ENCODE peak calls at places on chromosomes 12 and 14, in six cellular contexts. D is NCI-H2081, R is KG1, M is T-helper 2 cell, J is LoVo, S is GDM1. F is an unnamed sample.

GRCh38 chr12:19643635-19644034 is 204.3 kb downstream of the AEBP2 start:
- DNase-seq in D (peak; percentile 23), R (no peak), M (no peak), J (no peak), S (no peak), F (peak; percentile 10)

GRCh38 chr14:77123381-77124344 is 17.9 kb downstream of the ZDHHC22 start:
- DNase-seq in D (peak; percentile 65), R (no peak), M (no peak), J (peak; percentile 94), S (no peak), F (no peak)

GRCh38 chr12:74259199-74259598 is 278.4 kb upstream of the ATXN7L3B start:
- DNase-seq in D (no peak), R (no peak), M (no peak), J (no peak), S (no peak), F (no peak)

GRCh38 chr14:90518941-90519256 is 122.1 kb downstream of the CALM1 start:
- DNase-seq in D (no peak), R (no peak), M (no peak), J (peak; percentile 22), S (no peak), F (no peak)

GRCh38 chr14:85250369-85250768 is 279.6 kb upstream of the FLRT2 start:
- DNase-seq in D (peak; percentile 72), R (no peak), M (no peak), J (no peak), S (no peak), F (no peak)

GRCh38 chr14:99270491-99271287 is 1.3 kb downstream of the BCL11B start:
- DNase-seq in D (no peak), R (no peak), M (no peak), J (peak; percentile 12), S (no peak), F (no peak)

GRCh38 chr12:28145211-28145610 is 45.0 kb upstream of the CCDC91 start:
- DNase-seq in D (no peak), R (no peak), M (no peak), J (no peak), S (no peak), F (no peak)

GRCh38 chr12:97951239-97951638 is 488.6 kb downstream of the RMST start:
- DNase-seq in D (no peak), R (no peak), M (no peak), J (no peak), S (no peak), F (no peak)

GRCh38 chr14:96797943-96798349 is 764 bp downstream of the VRK1 start:
- DNase-seq in D (no peak), R (peak; percentile 14), M (no peak), J (peak; percentile 4), S (no peak), F (no peak)

GRCh38 chr14:69002069-69002468 is 23.0 kb upstream of the ACTN1 start:
- DNase-seq in D (no peak), R (no peak), M (no peak), J (no peak), S (no peak), F (no peak)

GRCh38 chr14:67623114-67623513 is 3.4 kb downstream of the ARG2 start:
- DNase-seq in D (no peak), R (no peak), M (no peak), J (no peak), S (no peak), F (no peak)

GRCh38 chr12:3311027-3311402 is 180.0 kb upstream of the PRMT8 start:
- DNase-seq in D (peak; percentile 70), R (no peak), M (no peak), J (peak; percentile 94), S (no peak), F (no peak)

GRCh38 chr14:24321212-24321975 is 10.1 kb downstream of the LTB4R start:
- DNase-seq in D (no peak), R (no peak), M (no peak), J (no peak), S (no peak), F (no peak)

GRCh38 chr12:89825591-89826449 is 117.2 kb upstream of the ATP2B1 start:
- DNase-seq in D (no peak), R (no peak), M (no peak), J (peak; percentile 82), S (no peak), F (no peak)

GRCh38 chr14:37091651-37092050 is 80.8 kb downstream of the SLC25A21 start:
- DNase-seq in D (no peak), R (no peak), M (no peak), J (no peak), S (no peak), F (no peak)

GRCh38 chr12:6735448-6736191 is 11.8 kb downstream of the COPS7A start:
- DNase-seq in D (peak; percentile 36), R (no peak), M (peak; percentile 5), J (peak; percentile 60), S (peak; percentile 44), F (no peak)

GRCh38 chr14:89616425-89617141 is 199.6 kb upstream of the FOXN3 start:
- DNase-seq in D (no peak), R (peak; percentile 21), M (no peak), J (no peak), S (no peak), F (no peak)

GRCh38 chr12:53251477-53252348 is 16.4 kb upstream of the ESPL1 start:
- DNase-seq in D (peak; percentile 64), R (no peak), M (peak; percentile 51), J (peak; percentile 86), S (peak; percentile 64), F (peak; percentile 22)

GRCh38 chr14:90903101-90903500 is 86.9 kb upstream of the TTC7B start:
- DNase-seq in D (peak; percentile 62), R (no peak), M (peak; percentile 18), J (peak; percentile 55), S (peak; percentile 26), F (no peak)

GRCh38 chr14:92651106-92651792 is 97.2 kb downstream of the LGMN start:
- DNase-seq in D (no peak), R (peak; percentile 42), M (peak; percentile 62), J (no peak), S (peak; percentile 76), F (no peak)

GRCh38 chr14:101019974-101020710 is 116.6 kb upstream of the RTL1 start:
- DNase-seq in D (no peak), R (no peak), M (no peak), J (no peak), S (no peak), F (no peak)

GRCh38 chr12:128286970-128287369 is 20.0 kb downstream of the TMEM132C start:
- DNase-seq in D (no peak), R (no peak), M (no peak), J (no peak), S (no peak), F (no peak)

GRCh38 chr12:108297895-108298760 is 41.0 kb downstream of the CMKLR1 start:
- DNase-seq in D (no peak), R (no peak), M (no peak), J (no peak), S (no peak), F (no peak)

GRCh38 chr12:13278249-13278787 is 81.8 kb downstream of the EMP1 start:
- DNase-seq in D (peak; percentile 25), R (no peak), M (peak; percentile 38), J (peak; percentile 58), S (no peak), F (no peak)

GRCh38 chr12:2976581-2976996 is 17.4 kb downstream of the TEAD4 start:
- DNase-seq in D (no peak), R (no peak), M (no peak), J (no peak), S (no peak), F (no peak)

GRCh38 chr14:50237448-50237847 is 6.1 kb upstream of the SOS2 start:
- DNase-seq in D (no peak), R (no peak), M (no peak), J (no peak), S (peak; percentile 23), F (no peak)